ENCODE peak calls at places on chromosomes 13 and 19, in four cellular contexts. Z, J, Y and A are unnamed samples.

GRCh38 chr13:113137656-113138292 is 15.2 kb downstream of the F10 start:
- DNase-seq in Z (peak; percentile 44), J (no peak), Y (no peak), A (no peak)

GRCh38 chr13:82458169-82458568 is 1424.1 kb downstream of the SLITRK1 start:
- DNase-seq in Z (no peak), J (no peak), Y (no peak), A (no peak)

GRCh38 chr13:32164622-32165268 is 133.2 kb downstream of the FRY start:
- DNase-seq in Z (peak; percentile 81), J (peak; percentile 79), Y (peak; percentile 66), A (peak; percentile 48)

GRCh38 chr19:32291876-32292275 is 53.5 kb upstream of the ZNF507 start:
- DNase-seq in Z (no peak), J (no peak), Y (no peak), A (no peak)

GRCh38 chr13:94667190-94667589 is 45.2 kb downstream of the SOX21 start:
- DNase-seq in Z (no peak), J (no peak), Y (no peak), A (no peak)

GRCh38 chr19:43681826-43682225 is 11.9 kb upstream of the PLAUR start:
- DNase-seq in Z (no peak), J (no peak), Y (no peak), A (no peak)

GRCh38 chr19:1783354-1783753 is 28.7 kb downstream of the ATP8B3 start:
- DNase-seq in Z (no peak), J (no peak), Y (no peak), A (no peak)

GRCh38 chr19:29855771-29856510 is 44.1 kb downstream of the CCNE1 start:
- DNase-seq in Z (no peak), J (no peak), Y (no peak), A (no peak)

GRCh38 chr19:20558011-20558410 is 7.6 kb downstream of the ZNF737 start:
- DNase-seq in Z (no peak), J (no peak), Y (no peak), A (no peak)

DNA sequence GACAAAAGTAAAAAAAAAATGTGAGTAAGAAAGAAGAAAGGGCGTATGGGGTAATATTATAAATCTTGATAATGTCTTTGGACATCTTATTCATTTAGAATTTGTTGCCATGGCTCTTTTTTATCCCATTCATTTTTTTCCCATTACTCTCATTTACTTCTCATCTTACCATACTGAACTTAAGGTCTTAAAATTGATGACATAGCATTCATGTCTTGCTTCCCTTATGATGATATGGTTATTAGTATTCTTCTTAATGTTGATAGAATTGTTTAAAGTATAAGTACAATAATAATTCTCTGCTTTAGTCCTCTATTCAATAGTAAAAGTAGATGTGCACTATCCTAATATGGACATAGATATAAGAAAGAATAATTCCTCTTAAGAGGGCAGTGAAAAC is 204.1 kb upstream of the KLF12 start:
- DNase-seq in Z (no peak), J (no peak), Y (no peak), A (no peak)
- H3K4me1 ChIP-seq in Z (no peaks in the 10 kb centered on the region), J (no peaks in the 10 kb centered on the region), Y (no peaks in the 10 kb centered on the region), A (no peaks in the 10 kb centered on the region)

GRCh38 chr19:13053761-13054604 is 48.7 kb downstream of the LYL1 start:
- DNase-seq in Z (peak; percentile 87), J (peak; percentile 99), Y (peak; percentile 96), A (peak; percentile 70)

GRCh38 chr19:13052447-13053232 is 50.0 kb downstream of the LYL1 start:
- DNase-seq in Z (no peak), J (no peak), Y (no peak), A (no peak)

GRCh38 chr19:13051581-13052165 is 51.0 kb downstream of the LYL1 start:
- DNase-seq in Z (peak; percentile 99), J (peak; percentile 84), Y (peak; percentile 24), A (peak; percentile 84)

GRCh38 chr19:13054605-13055212 is 47.9 kb downstream of the LYL1 start:
- DNase-seq in Z (no peak), J (no peak), Y (no peak), A (no peak)

DNA sequence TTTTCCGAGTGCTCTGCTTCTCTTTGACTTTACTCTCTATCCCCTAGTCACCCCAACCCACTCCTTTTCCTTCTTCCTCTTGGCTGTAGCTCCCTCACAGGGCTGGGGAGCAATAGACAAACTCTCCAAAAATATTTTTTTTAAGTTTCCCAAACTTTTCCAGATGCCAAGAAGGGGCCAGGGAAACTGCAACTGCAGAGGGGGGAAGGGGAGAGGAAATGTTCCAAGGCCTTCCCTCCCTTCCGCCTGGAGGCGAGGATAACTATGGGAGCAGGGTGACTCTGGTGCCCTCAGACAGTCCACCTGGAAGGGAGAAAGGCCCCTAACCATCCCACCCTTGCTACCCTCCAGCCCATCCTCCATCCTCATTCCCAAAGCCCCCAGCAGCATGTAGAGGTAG is 49.4 kb downstream of the LYL1 start:
- DNase-seq in Z (no peak), J (no peak), Y (no peak), A (no peak)
- H3K4me3 ChIP-seq in Z (no peak overlapping the region), J (no peak overlapping the region), Y (no peak overlapping the region), A (no peak overlapping the region)

DNA sequence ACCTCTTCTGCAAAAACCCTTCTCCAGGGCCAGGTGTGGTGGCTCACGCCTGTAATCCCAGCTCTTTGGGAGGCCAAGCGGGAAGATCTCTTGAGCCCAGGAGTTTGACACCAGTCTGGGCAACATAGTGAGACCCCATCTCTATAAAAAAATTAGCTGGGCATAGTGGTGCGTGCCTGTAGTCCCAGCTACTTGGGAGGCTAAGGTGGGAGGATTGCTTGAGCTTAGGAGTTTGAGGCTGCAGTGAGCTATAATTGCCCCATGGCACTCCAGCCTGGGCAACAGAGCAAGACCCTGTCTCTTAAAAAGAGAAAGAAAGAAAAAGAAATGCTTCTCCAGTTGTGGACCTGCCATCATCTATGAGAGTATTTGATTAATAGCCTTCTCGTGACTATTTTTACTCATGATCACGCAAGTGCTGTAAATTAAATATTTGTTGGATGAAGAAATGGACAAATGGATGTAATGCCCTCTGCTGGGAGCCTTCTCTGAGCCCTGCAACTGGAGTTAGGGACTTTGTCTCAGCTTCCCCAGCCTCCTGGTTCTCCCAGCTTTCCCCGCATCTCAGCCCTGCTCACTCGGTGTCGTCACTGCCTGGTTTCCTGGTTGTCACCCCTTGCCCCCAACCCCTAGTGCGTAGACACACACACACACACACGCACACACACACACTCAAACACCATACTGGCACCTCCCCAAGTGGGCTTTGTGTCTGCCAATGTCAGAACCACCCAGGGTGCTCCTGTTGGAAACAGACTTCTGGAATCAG is 12.2 kb downstream of the WIZ start:
- DNase-seq in Z (no peak), J (no peak), Y (peak; percentile 74), A (no peak)
- H3K9ac ChIP-seq in Z (no peak overlapping the region), J (no peak overlapping the region), Y (no peak overlapping the region), A (no peak overlapping the region)

GRCh38 chr19:35648017-35648961 is at the start of gene COX6B1:
- DNase-seq in Z (peak; percentile 98), J (peak; percentile 94), Y (peak; percentile 96), A (peak; percentile 98)
- H3K4me1 ChIP-seq in Z (peaks cover 11% of the 10 kb centered on the region), J (peaks cover 6% of the 10 kb centered on the region), Y (peaks cover 5% of the 10 kb centered on the region), A (peaks cover 7% of the 10 kb centered on the region)